ENCODE peak calls at places on chromosomes 1 and 21, in seven cellular contexts. D is neural progenitor cell, Y is mesenchymal stem cell, P is IMR-90, N is fibroblast of lung, U is H9, S is GM23338. K is an unnamed sample.

GRCh38 chr21:34509151-34509550 is 2.9 kb downstream of the KCNE1 start:
- DNase-seq in U (no peak), S (peak; percentile 33), N (no peak), Y (no peak), D (no peak), P (no peak), K (no peak)

GRCh38 chr1:33348676-33349080 is 27.8 kb upstream of the A3GALT2 start:
- DNase-seq in N (peak; percentile 30), S (no peak), D (no peak), Y (no peak), P (no peak), U (no peak), K (no peak)

GRCh38 chr21:45548711-45549491 is 6.7 kb upstream of the SLC19A1 start:
- DNase-seq in S (no peak), U (no peak), P (no peak), D (no peak), N (no peak), Y (no peak), K (no peak)

GRCh38 chr1:112638109-112638426 is 18.4 kb downstream of the CAPZA1 start:
- DNase-seq in P (no peak), S (no peak), N (no peak), U (no peak), D (no peak), Y (no peak), K (no peak)

GRCh38 chr1:222385262-222385661 is 162.6 kb downstream of the HHIPL2 start:
- DNase-seq in P (no peak), U (no peak), S (no peak), Y (no peak), D (no peak), N (no peak), K (no peak)

GRCh38 chr1:116808476-116809180 is 54.4 kb downstream of the CD2 start:
- DNase-seq in P (no peak), D (no peak), Y (no peak), N (no peak), S (no peak), U (no peak), K (no peak)

GRCh38 chr1:17587693-17588047 is 48.2 kb downstream of the ARHGEF10L start:
- DNase-seq in U (peak; percentile 80), Y (peak; percentile 76), P (peak; percentile 68), S (peak; percentile 90), N (peak; percentile 75), D (peak; percentile 67), K (no peak)

GRCh38 chr1:98298319-98298718 is 363.2 kb upstream of the SNX7 start:
- DNase-seq in P (no peak), S (no peak), U (no peak), Y (no peak), N (no peak), D (no peak), K (no peak)

GRCh38 chr1:35452086-35452485 is 105.1 kb downstream of the KIAA0319L start:
- DNase-seq in U (no peak), P (peak; percentile 72), S (peak; percentile 10), Y (peak; percentile 65), N (peak; percentile 93), D (no peak), K (no peak)

GRCh38 chr1:6794164-6794563 is 8.9 kb downstream of the CAMTA1 start:
- DNase-seq in U (no peak), S (peak; percentile 41), Y (peak; percentile 68), P (peak; percentile 74), D (peak; percentile 27), N (peak; percentile 79), K (peak; percentile 29)

GRCh38 chr1:214044438-214045214 is 56.9 kb downstream of the PROX1 start:
- DNase-seq in U (no peak), S (peak; percentile 21), Y (no peak), P (no peak), N (no peak), D (peak; percentile 29), K (no peak)

GRCh38 chr1:229207916-229208315 is 63.0 kb upstream of the RAB4A start:
- DNase-seq in U (no peak), D (no peak), S (no peak), P (no peak), N (no peak), Y (no peak), K (no peak)

GRCh38 chr1:83694449-83694848 is 304.5 kb downstream of the TTLL7 start:
- DNase-seq in P (no peak), D (peak; percentile 61), N (no peak), U (no peak), Y (no peak), S (peak; percentile 10), K (peak; percentile 20)

GRCh38 chr1:83689900-83690868 is 308.7 kb downstream of the TTLL7 start:
- DNase-seq in P (no peak), N (no peak), U (no peak), S (no peak), Y (no peak), D (no peak), K (peak; percentile 15)

GRCh38 chr1:83697220-83697619 is 301.7 kb downstream of the TTLL7 start:
- DNase-seq in N (no peak), U (no peak), Y (no peak), P (no peak), S (no peak), D (no peak), K (no peak)

GRCh38 chr1:83692524-83693336 is 306.2 kb downstream of the TTLL7 start:
- DNase-seq in D (peak; percentile 84), S (peak; percentile 81), P (peak; percentile 0), U (peak; percentile 80), N (peak; percentile 19), Y (peak; percentile 65), K (peak; percentile 42)

GRCh38 chr1:83693409-83694126 is 305.4 kb downstream of the TTLL7 start:
- DNase-seq in S (peak; percentile 43), U (no peak), P (no peak), N (peak; percentile 8), D (peak; percentile 77), Y (peak; percentile 44), K (peak; percentile 20)
- H2AFZ ChIP-seq in S (peak overlapping the region; percentile 91), U (no peak overlapping the region), P (no peak overlapping the region), N (peak overlapping the region; percentile 31), D (no peak overlapping the region), Y (no peak overlapping the region), K (peak overlapping the region; percentile 100)

GRCh38 chr1:115251340-115251748 is 86.7 kb downstream of the NGF start:
- DNase-seq in U (no peak), Y (peak; percentile 89), S (no peak), D (no peak), P (peak; percentile 82), N (peak; percentile 66), K (no peak)

GRCh38 chr1:115246526-115246925 is 91.5 kb downstream of the NGF start:
- DNase-seq in P (peak; percentile 40), N (no peak), Y (no peak), S (no peak), U (no peak), D (no peak), K (no peak)

GRCh38 chr1:115255154-115255553 is 82.9 kb downstream of the NGF start:
- DNase-seq in Y (no peak), P (no peak), S (no peak), N (peak; percentile 36), D (no peak), U (no peak), K (no peak)

GRCh38 chr1:115252585-115252984 is 85.5 kb downstream of the NGF start:
- DNase-seq in Y (no peak), N (no peak), S (no peak), U (no peak), P (no peak), D (no peak), K (no peak)

DNA sequence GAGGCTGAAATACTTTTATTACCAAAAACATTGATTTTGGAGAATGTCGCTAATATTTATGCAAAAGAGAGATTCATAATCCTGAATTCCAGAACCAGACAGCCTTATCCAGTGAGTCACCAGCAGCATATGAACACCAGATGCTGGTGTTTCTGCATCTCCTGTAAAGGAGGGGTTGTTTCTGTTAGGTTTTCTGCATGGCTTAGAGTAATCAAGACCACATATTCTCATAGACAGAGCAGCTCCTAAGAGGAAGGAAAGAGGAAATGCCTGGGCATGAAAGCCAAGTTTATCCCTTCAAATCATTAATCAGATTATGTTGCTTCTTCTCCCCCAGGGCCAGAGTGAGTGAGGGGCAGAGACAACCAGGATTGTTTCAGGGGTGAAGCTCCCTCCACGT is 86.2 kb downstream of the NGF start:
- DNase-seq in U (no peak), S (no peak), N (peak; percentile 93), D (no peak), P (peak; percentile 96), Y (peak; percentile 90), K (no peak)
- H2AFZ ChIP-seq in U (no peak overlapping the region), S (no peak overlapping the region), N (no peak overlapping the region), D (no peak overlapping the region), P (peak overlapping the region; percentile 72), Y (no peak overlapping the region), K (no peak overlapping the region)

DNA sequence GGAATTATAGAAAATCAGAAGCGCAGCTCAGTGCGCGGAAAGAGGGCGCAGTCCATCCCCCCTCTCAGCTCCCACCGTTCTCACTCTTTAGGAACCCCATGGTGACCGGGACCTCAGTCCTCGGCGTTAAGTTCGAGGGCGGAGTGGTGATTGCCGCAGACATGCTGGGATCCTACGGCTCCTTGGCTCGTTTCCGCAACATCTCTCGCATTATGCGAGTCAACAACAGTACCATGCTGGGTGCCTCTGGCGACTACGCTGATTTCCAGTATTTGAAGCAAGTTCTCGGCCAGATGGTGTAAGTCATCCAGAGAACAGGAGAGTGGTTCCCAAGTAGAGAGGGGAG is 490 bp downstream of the PSMB4 start:
- DNase-seq in D (peak; percentile 59), N (peak; percentile 23), P (peak; percentile 19), U (no peak), S (peak; percentile 65), Y (peak; percentile 47), K (peak; percentile 31)
- H2AFZ ChIP-seq in D (peak overlapping the region; percentile 60), N (no peak overlapping the region), P (peak overlapping the region; percentile 96), U (no peak overlapping the region), S (no peak overlapping the region), Y (no peak overlapping the region), K (peak overlapping the region; percentile 69)

GRCh38 chr1:161196111-161196510 is 2.7 kb downstream of the ADAMTS4 start:
- DNase-seq in P (no peak), U (no peak), Y (no peak), S (no peak), N (no peak), D (no peak), K (no peak)

GRCh38 chr1:161192476-161193465 is 6.1 kb downstream of the ADAMTS4 start:
- DNase-seq in D (peak; percentile 81), P (peak; percentile 65), S (peak; percentile 93), Y (peak; percentile 77), U (peak; percentile 74), N (peak; percentile 76), K (peak; percentile 86)

GRCh38 chr1:161195171-161195570 is 3.7 kb downstream of the ADAMTS4 start:
- DNase-seq in Y (no peak), D (no peak), P (no peak), N (no peak), U (no peak), S (no peak), K (peak; percentile 66)

GRCh38 chr1:161191971-161192370 is 6.9 kb downstream of the ADAMTS4 start:
- DNase-seq in N (no peak), U (no peak), D (no peak), Y (no peak), P (no peak), S (no peak), K (no peak)

DNA sequence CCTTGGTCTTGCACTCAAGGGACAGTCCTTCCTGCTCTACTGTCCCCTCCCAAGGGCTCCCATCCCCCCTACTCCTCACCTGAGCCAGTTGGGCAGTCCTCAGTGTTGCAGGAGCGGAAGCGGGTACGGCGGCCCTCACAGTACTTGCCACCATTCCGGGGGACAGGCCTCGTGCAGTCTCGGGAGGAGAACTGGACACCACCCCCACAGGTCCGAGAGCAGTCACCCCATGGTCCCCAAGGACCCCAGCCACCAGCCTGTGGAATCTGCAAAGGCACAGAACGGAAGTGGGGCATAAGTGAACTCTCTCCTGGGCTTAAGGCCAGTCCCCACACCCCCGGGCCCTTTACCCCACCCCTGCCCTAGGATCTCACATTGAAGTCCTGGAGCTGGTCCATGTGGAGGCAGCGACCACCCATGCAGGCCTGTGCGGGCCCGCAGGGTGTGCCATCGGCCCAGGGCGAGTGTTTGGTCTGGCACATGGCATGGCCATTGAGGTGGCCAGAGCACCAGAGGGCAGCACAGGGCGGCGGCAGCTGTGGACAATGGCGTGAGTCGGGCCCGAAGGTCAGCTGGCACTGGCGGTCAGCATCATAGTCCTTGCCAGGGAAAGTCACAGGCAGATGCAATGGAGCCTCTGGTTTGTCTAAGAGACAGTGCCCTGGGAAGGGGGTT is 5.2 kb downstream of the ADAMTS4 start:
- DNase-seq in U (no peak), Y (no peak), S (no peak), N (no peak), D (no peak), P (no peak), K (no peak)
- H2AFZ ChIP-seq in U (no peak overlapping the region), Y (no peak overlapping the region), S (no peak overlapping the region), N (no peak overlapping the region), D (no peak overlapping the region), P (no peak overlapping the region), K (no peak overlapping the region)

K was measured in OCI-LY7.